ENCODE peak calls at places on chromosomes 5 and 9, in eight cellular contexts. One of them, this sample, is unnamed. For H3K36me3, the result is how much of the 10 kb centered on the place peaks cover.

GRCh38 chr5:116573279-116573616 is 1.4 kb downstream of the SEMA6A start:
- DNase-seq in PC-3: no peak
- DNase-seq in upper lobe of left lung: no peak
- DNase-seq in colonic mucosa: peak
- DNase-seq in tibial artery: peak
- DNase-seq in aorta: peak
- DNase-seq in DND-41: no peak
- DNase-seq in CD8-positive, alpha-beta T cell: no peak
- DNase-seq in this sample: peak

GRCh38 chr9:34671307-34671706 is 8.8 kb upstream of the CCL27 start:
- DNase-seq in PC-3: no peak
- DNase-seq in upper lobe of left lung: no peak
- DNase-seq in colonic mucosa: no peak
- DNase-seq in tibial artery: no peak
- DNase-seq in aorta: no peak
- DNase-seq in DND-41: no peak
- DNase-seq in CD8-positive, alpha-beta T cell: no peak
- DNase-seq in this sample: no peak

GRCh38 chr5:67182406-67182805 is 14.2 kb downstream of the CD180 start:
- DNase-seq in PC-3: no peak
- DNase-seq in upper lobe of left lung: peak
- DNase-seq in colonic mucosa: no peak
- DNase-seq in tibial artery: peak
- DNase-seq in aorta: peak
- DNase-seq in DND-41: peak
- DNase-seq in CD8-positive, alpha-beta T cell: no peak
- DNase-seq in this sample: peak

GRCh38 chr9:137053944-137054931 is at the start of gene ENTPD2:
- DNase-seq in PC-3: peak
- DNase-seq in upper lobe of left lung: peak
- DNase-seq in colonic mucosa: peak
- DNase-seq in tibial artery: no peak
- DNase-seq in aorta: no peak
- DNase-seq in DND-41: no peak
- DNase-seq in CD8-positive, alpha-beta T cell: peak
- DNase-seq in this sample: peak

GRCh38 chr5:72379936-72380335 is 59.8 kb downstream of the PTCD2 start:
- DNase-seq in PC-3: peak
- DNase-seq in upper lobe of left lung: no peak
- DNase-seq in colonic mucosa: no peak
- DNase-seq in tibial artery: no peak
- DNase-seq in aorta: no peak
- DNase-seq in DND-41: no peak
- DNase-seq in CD8-positive, alpha-beta T cell: no peak
- DNase-seq in this sample: no peak

GRCh38 chr5:130893003-130893402 is 272.1 kb downstream of the HINT1 start:
- DNase-seq in PC-3: no peak
- DNase-seq in upper lobe of left lung: no peak
- DNase-seq in colonic mucosa: no peak
- DNase-seq in tibial artery: no peak
- DNase-seq in aorta: no peak
- DNase-seq in DND-41: no peak
- DNase-seq in CD8-positive, alpha-beta T cell: no peak
- DNase-seq in this sample: no peak

GRCh38 chr5:169576181-169576598 is 7.4 kb upstream of the SPDL1 start:
- DNase-seq in PC-3: peak
- DNase-seq in upper lobe of left lung: no peak
- DNase-seq in colonic mucosa: no peak
- DNase-seq in tibial artery: no peak
- DNase-seq in aorta: no peak
- DNase-seq in DND-41: no peak
- DNase-seq in CD8-positive, alpha-beta T cell: no peak
- DNase-seq in this sample: no peak

GRCh38 chr9:113600871-113601545 is 137.5 kb downstream of the RGS3 start:
- DNase-seq in PC-3: no peak
- DNase-seq in upper lobe of left lung: no peak
- DNase-seq in colonic mucosa: no peak
- DNase-seq in tibial artery: no peak
- DNase-seq in aorta: peak
- DNase-seq in DND-41: no peak
- DNase-seq in CD8-positive, alpha-beta T cell: no peak
- DNase-seq in this sample: no peak

GRCh38 chr5:133664422-133664821 is 52.1 kb upstream of the FSTL4 start:
- DNase-seq in PC-3: peak
- DNase-seq in upper lobe of left lung: no peak
- DNase-seq in colonic mucosa: no peak
- DNase-seq in tibial artery: no peak
- DNase-seq in aorta: peak
- DNase-seq in DND-41: no peak
- DNase-seq in CD8-positive, alpha-beta T cell: no peak
- DNase-seq in this sample: no peak

GRCh38 chr9:135660407-135660806 is 2.7 kb upstream of the LCN9 start:
- DNase-seq in PC-3: no peak
- DNase-seq in upper lobe of left lung: peak
- DNase-seq in colonic mucosa: no peak
- DNase-seq in tibial artery: no peak
- DNase-seq in aorta: no peak
- DNase-seq in DND-41: no peak
- DNase-seq in CD8-positive, alpha-beta T cell: no peak
- DNase-seq in this sample: no peak

GRCh38 chr9:6645153-6646027 is at the start of gene GLDC:
- DNase-seq in PC-3: peak
- DNase-seq in upper lobe of left lung: peak
- DNase-seq in colonic mucosa: peak
- DNase-seq in tibial artery: no peak
- DNase-seq in aorta: peak
- DNase-seq in DND-41: no peak
- DNase-seq in CD8-positive, alpha-beta T cell: peak
- DNase-seq in this sample: peak

GRCh38 chr5:399296-400281 is 43.4 kb upstream of the EXOC3 start:
- DNase-seq in PC-3: no peak
- DNase-seq in upper lobe of left lung: peak
- DNase-seq in colonic mucosa: peak
- DNase-seq in tibial artery: peak
- DNase-seq in aorta: peak
- DNase-seq in DND-41: no peak
- DNase-seq in CD8-positive, alpha-beta T cell: no peak
- DNase-seq in this sample: peak

GRCh38 chr5:395921-396714 is 46.9 kb upstream of the EXOC3 start:
- DNase-seq in PC-3: no peak
- DNase-seq in upper lobe of left lung: no peak
- DNase-seq in colonic mucosa: no peak
- DNase-seq in tibial artery: peak
- DNase-seq in aorta: peak
- DNase-seq in DND-41: no peak
- DNase-seq in CD8-positive, alpha-beta T cell: no peak
- DNase-seq in this sample: peak

GRCh38 chr5:400282-401215 is 42.4 kb upstream of the EXOC3 start:
- DNase-seq in PC-3: peak
- DNase-seq in upper lobe of left lung: no peak
- DNase-seq in colonic mucosa: peak
- DNase-seq in tibial artery: peak
- DNase-seq in aorta: peak
- DNase-seq in DND-41: no peak
- DNase-seq in CD8-positive, alpha-beta T cell: no peak
- DNase-seq in this sample: no peak

GRCh38 chr5:396715-397032 is 46.3 kb upstream of the EXOC3 start:
- DNase-seq in PC-3: no peak
- DNase-seq in upper lobe of left lung: no peak
- DNase-seq in colonic mucosa: no peak
- DNase-seq in tibial artery: peak
- DNase-seq in aorta: peak
- DNase-seq in DND-41: no peak
- DNase-seq in CD8-positive, alpha-beta T cell: no peak
- DNase-seq in this sample: no peak

GRCh38 chr5:398475-399295 is 44.3 kb upstream of the EXOC3 start:
- DNase-seq in PC-3: no peak
- DNase-seq in upper lobe of left lung: no peak
- DNase-seq in colonic mucosa: peak
- DNase-seq in tibial artery: peak
- DNase-seq in aorta: peak
- DNase-seq in DND-41: no peak
- DNase-seq in CD8-positive, alpha-beta T cell: no peak
- DNase-seq in this sample: peak
- H3K27ac ChIP-seq in PC-3: no peak
- H3K27ac ChIP-seq in upper lobe of left lung: peak
- H3K27ac ChIP-seq in colonic mucosa: no peak
- H3K27ac ChIP-seq in tibial artery: no peak
- H3K27ac ChIP-seq in aorta: no peak
- H3K27ac ChIP-seq in DND-41: no peak
- H3K27ac ChIP-seq in CD8-positive, alpha-beta T cell: no peak
- H3K27ac ChIP-seq in this sample: peak

GRCh38 chr9:35842795-35843194 is 13.8 kb downstream of the TMEM8B start:
- DNase-seq in PC-3: no peak
- DNase-seq in upper lobe of left lung: no peak
- DNase-seq in colonic mucosa: no peak
- DNase-seq in tibial artery: no peak
- DNase-seq in aorta: no peak
- DNase-seq in DND-41: no peak
- DNase-seq in CD8-positive, alpha-beta T cell: no peak
- DNase-seq in this sample: no peak

GRCh38 chr9:35844628-35845301 is 15.7 kb downstream of the TMEM8B start:
- DNase-seq in PC-3: peak
- DNase-seq in upper lobe of left lung: peak
- DNase-seq in colonic mucosa: peak
- DNase-seq in tibial artery: no peak
- DNase-seq in aorta: no peak
- DNase-seq in DND-41: peak
- DNase-seq in CD8-positive, alpha-beta T cell: peak
- DNase-seq in this sample: no peak

GRCh38 chr9:35842020-35842745 is 13.2 kb downstream of the TMEM8B start:
- DNase-seq in PC-3: no peak
- DNase-seq in upper lobe of left lung: no peak
- DNase-seq in colonic mucosa: no peak
- DNase-seq in tibial artery: no peak
- DNase-seq in aorta: no peak
- DNase-seq in DND-41: no peak
- DNase-seq in CD8-positive, alpha-beta T cell: no peak
- DNase-seq in this sample: no peak

GRCh38 chr9:35847786-35848185 is 18.8 kb downstream of the TMEM8B start:
- DNase-seq in PC-3: no peak
- DNase-seq in upper lobe of left lung: no peak
- DNase-seq in colonic mucosa: no peak
- DNase-seq in tibial artery: peak
- DNase-seq in aorta: no peak
- DNase-seq in DND-41: no peak
- DNase-seq in CD8-positive, alpha-beta T cell: no peak
- DNase-seq in this sample: no peak

DNA sequence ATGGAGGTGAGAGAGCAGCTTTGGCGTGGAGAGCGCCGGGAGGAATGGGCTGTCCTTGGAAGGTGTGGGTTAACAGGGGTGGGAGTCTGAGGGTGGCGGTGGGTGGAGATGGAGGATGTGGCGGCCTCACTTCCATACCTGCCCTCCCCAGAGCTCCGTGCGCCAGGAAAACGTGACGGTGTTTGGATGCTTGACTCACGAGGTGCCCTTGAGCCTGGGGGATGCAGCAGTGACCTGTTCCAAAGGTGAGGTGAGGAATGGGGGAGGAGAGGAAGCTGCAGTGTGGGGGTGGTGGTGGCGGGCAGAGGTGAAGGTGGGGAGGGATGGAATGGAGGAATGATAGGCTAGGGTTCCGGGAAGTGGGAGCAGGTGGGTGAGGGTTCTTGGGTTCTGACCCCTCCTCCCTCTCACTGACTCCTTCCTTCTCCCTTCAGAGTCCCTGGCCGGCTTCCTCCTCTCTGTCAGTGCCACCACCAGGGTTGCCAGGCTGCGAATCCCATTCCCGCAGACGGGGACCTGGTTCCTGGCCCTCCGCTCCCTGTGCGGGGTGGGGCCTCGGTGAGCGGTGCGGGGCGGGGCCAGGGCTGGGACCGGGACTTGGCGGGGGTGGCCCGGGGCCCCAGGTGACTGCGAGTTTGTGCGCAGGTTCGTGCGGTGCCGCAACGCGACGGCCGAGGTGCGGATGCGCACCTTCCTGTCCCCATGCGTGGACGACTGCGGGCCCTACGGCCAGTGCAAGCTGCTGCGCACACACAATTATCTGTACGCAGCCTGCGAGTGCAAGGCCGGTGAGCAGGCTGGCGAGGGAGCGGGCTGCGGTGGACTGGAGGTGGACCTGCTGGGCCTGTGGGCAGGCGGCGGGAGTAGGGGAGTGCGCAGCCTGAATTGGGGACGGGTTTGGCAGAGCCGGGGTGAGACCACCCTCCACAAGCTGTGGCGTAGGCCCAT is 17.1 kb downstream of the TMEM8B start:
- DNase-seq in PC-3: no peak
- DNase-seq in upper lobe of left lung: no peak
- DNase-seq in colonic mucosa: no peak
- DNase-seq in tibial artery: no peak
- DNase-seq in aorta: no peak
- DNase-seq in DND-41: no peak
- DNase-seq in CD8-positive, alpha-beta T cell: no peak
- DNase-seq in this sample: no peak
- H3K4me3 ChIP-seq in PC-3: no peak
- H3K4me3 ChIP-seq in upper lobe of left lung: peak
- H3K4me3 ChIP-seq in colonic mucosa: no peak
- H3K4me3 ChIP-seq in tibial artery: no peak
- H3K4me3 ChIP-seq in aorta: no peak
- H3K4me3 ChIP-seq in DND-41: no peak
- H3K4me3 ChIP-seq in CD8-positive, alpha-beta T cell: no peak
- H3K4me3 ChIP-seq in this sample: no peak

GRCh38 chr5:168147536-168148460 is 143.6 kb upstream of the WWC1 start:
- DNase-seq in PC-3: no peak
- DNase-seq in upper lobe of left lung: no peak
- DNase-seq in colonic mucosa: no peak
- DNase-seq in tibial artery: no peak
- DNase-seq in aorta: no peak
- DNase-seq in DND-41: no peak
- DNase-seq in CD8-positive, alpha-beta T cell: no peak
- DNase-seq in this sample: no peak

GRCh38 chr5:168140256-168140655 is 151.2 kb upstream of the WWC1 start:
- DNase-seq in PC-3: no peak
- DNase-seq in upper lobe of left lung: no peak
- DNase-seq in colonic mucosa: no peak
- DNase-seq in tibial artery: no peak
- DNase-seq in aorta: no peak
- DNase-seq in DND-41: no peak
- DNase-seq in CD8-positive, alpha-beta T cell: no peak
- DNase-seq in this sample: no peak

GRCh38 chr5:168137265-168137664 is 154.2 kb upstream of the WWC1 start:
- DNase-seq in PC-3: no peak
- DNase-seq in upper lobe of left lung: no peak
- DNase-seq in colonic mucosa: no peak
- DNase-seq in tibial artery: no peak
- DNase-seq in aorta: no peak
- DNase-seq in DND-41: no peak
- DNase-seq in CD8-positive, alpha-beta T cell: no peak
- DNase-seq in this sample: no peak

GRCh38 chr5:168142402-168142801 is 149.0 kb upstream of the WWC1 start:
- DNase-seq in PC-3: no peak
- DNase-seq in upper lobe of left lung: no peak
- DNase-seq in colonic mucosa: no peak
- DNase-seq in tibial artery: no peak
- DNase-seq in aorta: no peak
- DNase-seq in DND-41: no peak
- DNase-seq in CD8-positive, alpha-beta T cell: no peak
- DNase-seq in this sample: no peak
- H3K36me3 ChIP-seq in PC-3: under half
- H3K36me3 ChIP-seq in upper lobe of left lung: under half
- H3K36me3 ChIP-seq in colonic mucosa: under half
- H3K36me3 ChIP-seq in tibial artery: under half
- H3K36me3 ChIP-seq in aorta: under half
- H3K36me3 ChIP-seq in DND-41: under half
- H3K36me3 ChIP-seq in CD8-positive, alpha-beta T cell: under half
- H3K36me3 ChIP-seq in this sample: under half

GRCh38 chr9:91424403-91425176 is 958 bp upstream of the NFIL3 start:
- DNase-seq in PC-3: peak
- DNase-seq in upper lobe of left lung: peak
- DNase-seq in colonic mucosa: peak
- DNase-seq in tibial artery: peak
- DNase-seq in aorta: peak
- DNase-seq in DND-41: peak
- DNase-seq in CD8-positive, alpha-beta T cell: peak
- DNase-seq in this sample: peak
- H3K27ac ChIP-seq in PC-3: peak
- H3K27ac ChIP-seq in upper lobe of left lung: peak
- H3K27ac ChIP-seq in colonic mucosa: peak
- H3K27ac ChIP-seq in tibial artery: peak
- H3K27ac ChIP-seq in aorta: peak
- H3K27ac ChIP-seq in DND-41: no peak
- H3K27ac ChIP-seq in CD8-positive, alpha-beta T cell: peak
- H3K27ac ChIP-seq in this sample: peak

This sample was measured in Peyer's patch.